ENCODE peak calls at places on chromosomes 11 and 22, in four cellular contexts. S, X, V and Q are unnamed samples.

GRCh38 chr22:37514526-37515051 is 4.6 kb downstream of the CARD10 start:
- DNase-seq in S (no peak), X (no peak), V (no peak), Q (no peak)

GRCh38 chr11:100328626-100329340 is 358.3 kb upstream of the ARHGAP42 start:
- DNase-seq in S (no peak), X (no peak), V (no peak), Q (no peak)

GRCh38 chr11:122069946-122070345 is 46.1 kb downstream of the BLID start:
- DNase-seq in S (no peak), X (peak; percentile 57), V (peak; percentile 61), Q (peak; percentile 65)

GRCh38 chr11:3357302-3357701 is 21.6 kb downstream of the ZNF195 start:
- DNase-seq in S (no peak), X (no peak), V (no peak), Q (no peak)

GRCh38 chr11:33542921-33543320 is 157.7 kb downstream of the C11orf91 start:
- DNase-seq in S (peak; percentile 31), X (peak; percentile 73), V (peak; percentile 38), Q (peak; percentile 59)

GRCh38 chr11:126655807-126656128 is 300.3 kb downstream of the ST3GAL4 start:
- DNase-seq in S (peak; percentile 26), X (no peak), V (no peak), Q (no peak)

GRCh38 chr11:120056301-120057027 is 81.4 kb downstream of the TRIM29 start:
- DNase-seq in S (no peak), X (no peak), V (no peak), Q (no peak)

GRCh38 chr11:75469785-75470405 is 36.9 kb upstream of the KLHL35 start:
- DNase-seq in S (no peak), X (no peak), V (no peak), Q (no peak)

GRCh38 chr11:75731095-75731494 is 13.5 kb downstream of the MOGAT2 start:
- DNase-seq in S (no peak), X (no peak), V (no peak), Q (no peak)

GRCh38 chr11:96506953-96507354 is 117.1 kb downstream of the JRKL start:
- DNase-seq in S (no peak), X (no peak), V (no peak), Q (no peak)